ENCODE peak calls at places on chromosomes 1 and 21, in five cellular contexts. One of them, this sample, is unnamed.

GRCh38 chr1:93093332-93094006 is 14.4 kb downstream of the MTF2 start:
- DNase-seq in mesothelial cell of epicardium: no peak
- DNase-seq in HuH-7.5: no peak
- DNase-seq in activated T-cell treated with anti-CD3 and anti-CD28 coated beads, Interleukin-2, amount 50 U/mL, for 24 hours: no peak
- DNase-seq in pancreas: no peak
- DNase-seq in this sample: no peak

GRCh38 chr1:96144636-96145035 is 576.9 kb upstream of the PTBP2 start:
- DNase-seq in pancreas: no peak
- DNase-seq in mesothelial cell of epicardium: no peak
- DNase-seq in activated T-cell treated with anti-CD3 and anti-CD28 coated beads, Interleukin-2, amount 50 U/mL, for 24 hours: no peak
- DNase-seq in HuH-7.5: no peak
- DNase-seq in this sample: no peak

GRCh38 chr1:229209816-229210215 is 61.1 kb upstream of the RAB4A start:
- DNase-seq in activated T-cell treated with anti-CD3 and anti-CD28 coated beads, Interleukin-2, amount 50 U/mL, for 24 hours: no peak
- DNase-seq in pancreas: no peak
- DNase-seq in mesothelial cell of epicardium: no peak
- DNase-seq in HuH-7.5: no peak
- DNase-seq in this sample: no peak

GRCh38 chr1:226625326-226625725 is 76.8 kb downstream of the STUM start:
- DNase-seq in pancreas: no peak
- DNase-seq in HuH-7.5: no peak
- DNase-seq in mesothelial cell of epicardium: no peak
- DNase-seq in activated T-cell treated with anti-CD3 and anti-CD28 coated beads, Interleukin-2, amount 50 U/mL, for 24 hours: no peak
- DNase-seq in this sample: no peak

GRCh38 chr1:174258148-174258550 is 98.8 kb downstream of the RABGAP1L start:
- DNase-seq in pancreas: no peak
- DNase-seq in HuH-7.5: no peak
- DNase-seq in mesothelial cell of epicardium: no peak
- DNase-seq in activated T-cell treated with anti-CD3 and anti-CD28 coated beads, Interleukin-2, amount 50 U/mL, for 24 hours: peak; percentile 34
- DNase-seq in this sample: peak; percentile 2

GRCh38 chr1:48291421-48291820 is 68.9 kb downstream of the SLC5A9 start:
- DNase-seq in pancreas: no peak
- DNase-seq in activated T-cell treated with anti-CD3 and anti-CD28 coated beads, Interleukin-2, amount 50 U/mL, for 24 hours: no peak
- DNase-seq in HuH-7.5: no peak
- DNase-seq in mesothelial cell of epicardium: no peak
- DNase-seq in this sample: no peak

GRCh38 chr1:203711251-203712007 is 53.6 kb upstream of the LAX1 start:
- DNase-seq in activated T-cell treated with anti-CD3 and anti-CD28 coated beads, Interleukin-2, amount 50 U/mL, for 24 hours: no peak
- DNase-seq in pancreas: no peak
- DNase-seq in mesothelial cell of epicardium: no peak
- DNase-seq in HuH-7.5: no peak
- DNase-seq in this sample: no peak

GRCh38 chr1:45887156-45887842 is 83.9 kb downstream of the MAST2 start:
- DNase-seq in mesothelial cell of epicardium: no peak
- DNase-seq in pancreas: no peak
- DNase-seq in HuH-7.5: no peak
- DNase-seq in activated T-cell treated with anti-CD3 and anti-CD28 coated beads, Interleukin-2, amount 50 U/mL, for 24 hours: no peak
- DNase-seq in this sample: no peak

GRCh38 chr1:219177363-219177762 is 3.7 kb downstream of the LYPLAL1 start:
- DNase-seq in pancreas: no peak
- DNase-seq in mesothelial cell of epicardium: no peak
- DNase-seq in activated T-cell treated with anti-CD3 and anti-CD28 coated beads, Interleukin-2, amount 50 U/mL, for 24 hours: no peak
- DNase-seq in HuH-7.5: no peak
- DNase-seq in this sample: no peak

GRCh38 chr21:25107708-25108107 is 499.6 kb downstream of the MRPL39 start:
- DNase-seq in mesothelial cell of epicardium: no peak
- DNase-seq in activated T-cell treated with anti-CD3 and anti-CD28 coated beads, Interleukin-2, amount 50 U/mL, for 24 hours: no peak
- DNase-seq in pancreas: no peak
- DNase-seq in HuH-7.5: no peak
- DNase-seq in this sample: no peak

GRCh38 chr1:38648417-38648816 is 211.2 kb downstream of the RRAGC start:
- DNase-seq in mesothelial cell of epicardium: no peak
- DNase-seq in activated T-cell treated with anti-CD3 and anti-CD28 coated beads, Interleukin-2, amount 50 U/mL, for 24 hours: no peak
- DNase-seq in pancreas: no peak
- DNase-seq in HuH-7.5: no peak
- DNase-seq in this sample: no peak

GRCh38 chr1:217230412-217230811 is 400.5 kb downstream of the GPATCH2 start:
- DNase-seq in mesothelial cell of epicardium: no peak
- DNase-seq in pancreas: no peak
- DNase-seq in HuH-7.5: no peak
- DNase-seq in activated T-cell treated with anti-CD3 and anti-CD28 coated beads, Interleukin-2, amount 50 U/mL, for 24 hours: no peak
- DNase-seq in this sample: no peak

GRCh38 chr1:47930215-47930885 is 66.8 kb downstream of the TRABD2B start:
- DNase-seq in mesothelial cell of epicardium: no peak
- DNase-seq in activated T-cell treated with anti-CD3 and anti-CD28 coated beads, Interleukin-2, amount 50 U/mL, for 24 hours: no peak
- DNase-seq in HuH-7.5: no peak
- DNase-seq in pancreas: no peak
- DNase-seq in this sample: no peak

GRCh38 chr1:166925791-166926483 is 49.4 kb downstream of the ILDR2 start:
- DNase-seq in activated T-cell treated with anti-CD3 and anti-CD28 coated beads, Interleukin-2, amount 50 U/mL, for 24 hours: no peak
- DNase-seq in HuH-7.5: no peak
- DNase-seq in mesothelial cell of epicardium: no peak
- DNase-seq in pancreas: no peak
- DNase-seq in this sample: no peak

GRCh38 chr1:24118410-24119242 is 6.7 kb upstream of the MYOM3 start:
- DNase-seq in mesothelial cell of epicardium: no peak
- DNase-seq in HuH-7.5: peak; percentile 37
- DNase-seq in pancreas: peak; percentile 96
- DNase-seq in activated T-cell treated with anti-CD3 and anti-CD28 coated beads, Interleukin-2, amount 50 U/mL, for 24 hours: no peak
- DNase-seq in this sample: no peak

GRCh38 chr1:16211824-16212223 is 628 bp downstream of the ARHGEF19 start:
- DNase-seq in mesothelial cell of epicardium: no peak
- DNase-seq in HuH-7.5: no peak
- DNase-seq in pancreas: no peak
- DNase-seq in activated T-cell treated with anti-CD3 and anti-CD28 coated beads, Interleukin-2, amount 50 U/mL, for 24 hours: no peak
- DNase-seq in this sample: no peak

GRCh38 chr1:217327901-217328300 is 303.0 kb downstream of the GPATCH2 start:
- DNase-seq in pancreas: no peak
- DNase-seq in mesothelial cell of epicardium: no peak
- DNase-seq in HuH-7.5: no peak
- DNase-seq in activated T-cell treated with anti-CD3 and anti-CD28 coated beads, Interleukin-2, amount 50 U/mL, for 24 hours: no peak
- DNase-seq in this sample: no peak

GRCh38 chr1:45306319-45306718 is 20.4 kb upstream of the HPDL start:
- DNase-seq in HuH-7.5: no peak
- DNase-seq in mesothelial cell of epicardium: no peak
- DNase-seq in activated T-cell treated with anti-CD3 and anti-CD28 coated beads, Interleukin-2, amount 50 U/mL, for 24 hours: peak; percentile 53
- DNase-seq in pancreas: no peak
- DNase-seq in this sample: no peak

GRCh38 chr1:110465038-110465813 is 14.3 kb downstream of the PROK1 start:
- DNase-seq in HuH-7.5: no peak
- DNase-seq in mesothelial cell of epicardium: no peak
- DNase-seq in activated T-cell treated with anti-CD3 and anti-CD28 coated beads, Interleukin-2, amount 50 U/mL, for 24 hours: no peak
- DNase-seq in pancreas: no peak
- DNase-seq in this sample: no peak

GRCh38 chr21:21828130-21828529 is 829.9 kb downstream of the NCAM2 start:
- DNase-seq in activated T-cell treated with anti-CD3 and anti-CD28 coated beads, Interleukin-2, amount 50 U/mL, for 24 hours: no peak
- DNase-seq in HuH-7.5: no peak
- DNase-seq in pancreas: no peak
- DNase-seq in mesothelial cell of epicardium: no peak
- DNase-seq in this sample: no peak

GRCh38 chr1:183234660-183235476 is 48.8 kb downstream of the LAMC2 start:
- DNase-seq in activated T-cell treated with anti-CD3 and anti-CD28 coated beads, Interleukin-2, amount 50 U/mL, for 24 hours: no peak
- DNase-seq in HuH-7.5: no peak
- DNase-seq in pancreas: peak; percentile 22
- DNase-seq in mesothelial cell of epicardium: peak; percentile 68
- DNase-seq in this sample: peak; percentile 21

GRCh38 chr1:3530086-3530930 is 75.8 kb downstream of the ARHGEF16 start:
- DNase-seq in activated T-cell treated with anti-CD3 and anti-CD28 coated beads, Interleukin-2, amount 50 U/mL, for 24 hours: no peak
- DNase-seq in HuH-7.5: no peak
- DNase-seq in pancreas: peak; percentile 47
- DNase-seq in mesothelial cell of epicardium: no peak
- DNase-seq in this sample: no peak

GRCh38 chr1:31120783-31121180 is 55.3 kb upstream of the PUM1 start:
- DNase-seq in mesothelial cell of epicardium: no peak
- DNase-seq in pancreas: no peak
- DNase-seq in activated T-cell treated with anti-CD3 and anti-CD28 coated beads, Interleukin-2, amount 50 U/mL, for 24 hours: no peak
- DNase-seq in HuH-7.5: no peak
- DNase-seq in this sample: no peak

GRCh38 chr1:77282866-77283539 is 1.2 kb downstream of the AK5 start:
- DNase-seq in activated T-cell treated with anti-CD3 and anti-CD28 coated beads, Interleukin-2, amount 50 U/mL, for 24 hours: no peak
- DNase-seq in HuH-7.5: no peak
- DNase-seq in mesothelial cell of epicardium: peak; percentile 42
- DNase-seq in pancreas: no peak
- DNase-seq in this sample: peak; percentile 29

GRCh38 chr1:9598316-9598700 is 9.6 kb downstream of the TMEM201 start:
- DNase-seq in activated T-cell treated with anti-CD3 and anti-CD28 coated beads, Interleukin-2, amount 50 U/mL, for 24 hours: no peak
- DNase-seq in pancreas: no peak
- DNase-seq in HuH-7.5: no peak
- DNase-seq in mesothelial cell of epicardium: no peak
- DNase-seq in this sample: no peak

GRCh38 chr1:64471218-64471719 is 1.3 kb downstream of the CACHD1 start:
- DNase-seq in pancreas: peak; percentile 35
- DNase-seq in mesothelial cell of epicardium: peak; percentile 68
- DNase-seq in activated T-cell treated with anti-CD3 and anti-CD28 coated beads, Interleukin-2, amount 50 U/mL, for 24 hours: peak; percentile 54
- DNase-seq in HuH-7.5: peak; percentile 57
- DNase-seq in this sample: no peak

GRCh38 chr1:14190508-14190907 is 408.0 kb upstream of the KAZN start:
- DNase-seq in activated T-cell treated with anti-CD3 and anti-CD28 coated beads, Interleukin-2, amount 50 U/mL, for 24 hours: no peak
- DNase-seq in mesothelial cell of epicardium: no peak
- DNase-seq in pancreas: no peak
- DNase-seq in HuH-7.5: no peak
- DNase-seq in this sample: no peak

GRCh38 chr1:83815348-83815747 is 183.6 kb downstream of the TTLL7 start:
- DNase-seq in activated T-cell treated with anti-CD3 and anti-CD28 coated beads, Interleukin-2, amount 50 U/mL, for 24 hours: no peak
- DNase-seq in mesothelial cell of epicardium: no peak
- DNase-seq in HuH-7.5: no peak
- DNase-seq in pancreas: no peak
- DNase-seq in this sample: no peak

GRCh38 chr1:44652445-44653106 is 21.7 kb downstream of the TMEM53 start:
- DNase-seq in HuH-7.5: peak; percentile 91
- DNase-seq in pancreas: peak; percentile 58
- DNase-seq in activated T-cell treated with anti-CD3 and anti-CD28 coated beads, Interleukin-2, amount 50 U/mL, for 24 hours: peak; percentile 86
- DNase-seq in mesothelial cell of epicardium: peak; percentile 82
- DNase-seq in this sample: peak; percentile 76